ENCODE peak calls at places on chromosomes 5 and 9, in five cellular contexts. One of them, this sample, is unnamed.

GRCh38 chr9:105858284-105858683 is 163.9 kb downstream of the TMEM38B start:
- DNase-seq in brain microvascular endothelial cell: no peak
- DNase-seq in right atrium auricular region: no peak
- DNase-seq in pancreas: no peak
- DNase-seq in spleen: no peak
- DNase-seq in this sample: no peak

GRCh38 chr5:69326365-69326764 is 6.2 kb downstream of the CCDC125 start:
- DNase-seq in right atrium auricular region: no peak
- DNase-seq in pancreas: no peak
- DNase-seq in spleen: no peak
- DNase-seq in brain microvascular endothelial cell: no peak
- DNase-seq in this sample: no peak

GRCh38 chr5:109866051-109866450 is 176.3 kb downstream of the MAN2A1 start:
- DNase-seq in spleen: no peak
- DNase-seq in pancreas: no peak
- DNase-seq in brain microvascular endothelial cell: peak
- DNase-seq in right atrium auricular region: no peak
- DNase-seq in this sample: no peak

GRCh38 chr9:121916008-121916407 is 177.1 kb downstream of the TTLL11 start:
- DNase-seq in right atrium auricular region: no peak
- DNase-seq in pancreas: no peak
- DNase-seq in spleen: no peak
- DNase-seq in brain microvascular endothelial cell: peak
- DNase-seq in this sample: no peak

GRCh38 chr5:140321796-140322195 is 18.9 kb upstream of the PFDN1 start:
- DNase-seq in spleen: peak
- DNase-seq in brain microvascular endothelial cell: no peak
- DNase-seq in right atrium auricular region: peak
- DNase-seq in pancreas: no peak
- DNase-seq in this sample: no peak

GRCh38 chr9:14197459-14197858 is 116.5 kb downstream of the NFIB start:
- DNase-seq in brain microvascular endothelial cell: no peak
- DNase-seq in spleen: no peak
- DNase-seq in right atrium auricular region: no peak
- DNase-seq in pancreas: no peak
- DNase-seq in this sample: no peak

GRCh38 chr5:101590384-101590783 is 687.3 kb upstream of the ST8SIA4 start:
- DNase-seq in right atrium auricular region: no peak
- DNase-seq in pancreas: no peak
- DNase-seq in spleen: no peak
- DNase-seq in brain microvascular endothelial cell: no peak
- DNase-seq in this sample: no peak

GRCh38 chr5:14450055-14450524 is 131.5 kb upstream of the OTULINL start:
- DNase-seq in pancreas: no peak
- DNase-seq in brain microvascular endothelial cell: peak
- DNase-seq in right atrium auricular region: peak
- DNase-seq in spleen: no peak
- DNase-seq in this sample: no peak

GRCh38 chr9:101166717-101167116 is 138.2 kb downstream of the PLPPR1 start:
- DNase-seq in pancreas: no peak
- DNase-seq in brain microvascular endothelial cell: no peak
- DNase-seq in spleen: no peak
- DNase-seq in right atrium auricular region: no peak
- DNase-seq in this sample: no peak

GRCh38 chr5:63127054-63127453 is 548.4 kb downstream of the LRRC70 start:
- DNase-seq in right atrium auricular region: no peak
- DNase-seq in pancreas: no peak
- DNase-seq in brain microvascular endothelial cell: peak
- DNase-seq in spleen: no peak
- DNase-seq in this sample: no peak

GRCh38 chr9:79571309-79572031 is at the start of gene TLE4:
- DNase-seq in pancreas: peak
- DNase-seq in brain microvascular endothelial cell: peak
- DNase-seq in spleen: peak
- DNase-seq in right atrium auricular region: peak
- DNase-seq in this sample: peak

GRCh38 chr9:91060520-91061343 is 259.1 kb downstream of the SYK start:
- DNase-seq in pancreas: peak
- DNase-seq in spleen: no peak
- DNase-seq in brain microvascular endothelial cell: peak
- DNase-seq in right atrium auricular region: peak
- DNase-seq in this sample: no peak

GRCh38 chr9:37956423-37956820 is 52.5 kb upstream of the SLC25A51 start:
- DNase-seq in spleen: peak
- DNase-seq in brain microvascular endothelial cell: no peak
- DNase-seq in right atrium auricular region: no peak
- DNase-seq in pancreas: no peak
- DNase-seq in this sample: no peak

GRCh38 chr5:59275170-59275536 is 618.4 kb downstream of the PDE4D start:
- DNase-seq in brain microvascular endothelial cell: no peak
- DNase-seq in spleen: no peak
- DNase-seq in pancreas: no peak
- DNase-seq in right atrium auricular region: no peak
- DNase-seq in this sample: no peak

GRCh38 chr9:4306066-4306787 is 6.4 kb upstream of the GLIS3 start:
- DNase-seq in brain microvascular endothelial cell: peak
- DNase-seq in spleen: no peak
- DNase-seq in right atrium auricular region: no peak
- DNase-seq in pancreas: peak
- DNase-seq in this sample: no peak

GRCh38 chr5:53326420-53327153 is 153.8 kb upstream of the FST start:
- DNase-seq in brain microvascular endothelial cell: no peak
- DNase-seq in spleen: no peak
- DNase-seq in pancreas: no peak
- DNase-seq in right atrium auricular region: no peak
- DNase-seq in this sample: no peak

GRCh38 chr9:123685489-123686083 is 244.3 kb downstream of the DENND1A start:
- DNase-seq in spleen: no peak
- DNase-seq in pancreas: no peak
- DNase-seq in right atrium auricular region: no peak
- DNase-seq in brain microvascular endothelial cell: no peak
- DNase-seq in this sample: no peak

GRCh38 chr9:36276254-36276653 is 18.0 kb upstream of the GNE start:
- DNase-seq in pancreas: no peak
- DNase-seq in spleen: no peak
- DNase-seq in brain microvascular endothelial cell: no peak
- DNase-seq in right atrium auricular region: no peak
- DNase-seq in this sample: no peak

GRCh38 chr9:20593551-20593950 is 28.7 kb downstream of the MLLT3 start:
- DNase-seq in brain microvascular endothelial cell: peak
- DNase-seq in right atrium auricular region: no peak
- DNase-seq in pancreas: no peak
- DNase-seq in spleen: no peak
- DNase-seq in this sample: no peak

GRCh38 chr5:121378559-121379359 is 472.9 kb upstream of the FTMT start:
- DNase-seq in right atrium auricular region: no peak
- DNase-seq in brain microvascular endothelial cell: no peak
- DNase-seq in pancreas: no peak
- DNase-seq in spleen: peak
- DNase-seq in this sample: no peak

GRCh38 chr5:69492391-69493234 is at the start of gene OCLN:
- DNase-seq in pancreas: peak
- DNase-seq in right atrium auricular region: no peak
- DNase-seq in spleen: peak
- DNase-seq in brain microvascular endothelial cell: no peak
- DNase-seq in this sample: peak

GRCh38 chr9:121725008-121725795 is 73.8 kb downstream of the DAB2IP start:
- DNase-seq in pancreas: peak
- DNase-seq in brain microvascular endothelial cell: peak
- DNase-seq in spleen: no peak
- DNase-seq in right atrium auricular region: peak
- DNase-seq in this sample: no peak

DNA sequence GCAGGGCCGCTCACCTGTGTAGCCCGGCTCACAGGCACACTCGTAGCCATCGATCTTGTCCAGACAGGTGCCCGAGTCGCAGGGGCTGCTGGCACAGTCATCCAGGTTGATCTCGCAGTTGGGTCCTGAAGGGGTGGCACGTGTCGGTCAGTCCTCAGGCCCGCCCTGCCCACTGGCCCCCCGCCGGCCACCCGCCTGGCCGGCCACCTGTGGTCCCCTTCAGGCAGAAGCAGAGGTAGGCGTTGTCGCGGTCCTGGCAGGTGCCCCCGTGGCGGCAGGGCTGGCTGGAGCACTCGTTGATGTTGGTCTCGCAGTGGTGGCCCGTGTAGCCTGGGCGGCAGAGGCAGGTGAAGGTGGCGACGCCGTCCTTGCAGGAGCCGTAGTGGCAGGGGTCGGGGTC is 30.6 kb downstream of the NOTCH1 start:
- DNase-seq in spleen: no peak
- DNase-seq in right atrium auricular region: no peak
- DNase-seq in pancreas: no peak
- DNase-seq in brain microvascular endothelial cell: no peak
- DNase-seq in this sample: no peak
- H3K27ac ChIP-seq in spleen: no peak
- H3K27ac ChIP-seq in right atrium auricular region: no peak
- H3K27ac ChIP-seq in pancreas: no peak
- H3K27ac ChIP-seq in brain microvascular endothelial cell: no peak
- H3K27ac ChIP-seq in this sample: no peak

GRCh38 chr9:114091711-114092110 is 7.4 kb downstream of the KIF12 start:
- DNase-seq in pancreas: peak
- DNase-seq in spleen: no peak
- DNase-seq in right atrium auricular region: no peak
- DNase-seq in brain microvascular endothelial cell: no peak
- DNase-seq in this sample: no peak
- H3K27ac ChIP-seq in pancreas: no peak
- H3K27ac ChIP-seq in spleen: no peak
- H3K27ac ChIP-seq in right atrium auricular region: no peak
- H3K27ac ChIP-seq in brain microvascular endothelial cell: no peak
- H3K27ac ChIP-seq in this sample: no peak

DNA sequence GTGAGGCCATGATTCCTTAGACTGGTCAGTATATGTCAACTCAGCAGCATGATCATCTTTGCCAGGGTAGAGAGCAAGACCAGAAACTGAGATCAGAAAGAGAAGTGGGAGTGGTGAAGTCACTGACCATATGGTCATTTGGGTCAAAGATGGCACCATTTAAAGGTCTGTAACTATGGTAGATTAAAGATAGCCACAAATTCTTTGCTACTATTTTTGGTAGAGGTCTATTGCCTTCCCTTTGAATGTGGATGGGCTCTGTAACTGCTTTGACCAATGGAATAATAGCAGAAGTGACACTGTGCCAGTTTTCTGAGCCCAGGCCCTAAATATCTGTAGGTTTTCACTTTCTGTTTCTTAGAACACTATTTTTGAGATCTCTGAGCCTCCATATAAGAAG is 117.6 kb downstream of the PCSK1 start:
- DNase-seq in spleen: no peak
- DNase-seq in right atrium auricular region: no peak
- DNase-seq in pancreas: no peak
- DNase-seq in brain microvascular endothelial cell: no peak
- DNase-seq in this sample: no peak
- H3K27ac ChIP-seq in spleen: no peak
- H3K27ac ChIP-seq in right atrium auricular region: no peak
- H3K27ac ChIP-seq in pancreas: no peak
- H3K27ac ChIP-seq in brain microvascular endothelial cell: no peak
- H3K27ac ChIP-seq in this sample: no peak

GRCh38 chr9:136787690-136788400 is 3.3 kb upstream of the TMEM141 start:
- DNase-seq in brain microvascular endothelial cell: peak
- DNase-seq in pancreas: peak
- DNase-seq in spleen: peak
- DNase-seq in right atrium auricular region: peak
- DNase-seq in this sample: peak
- H3K27ac ChIP-seq in brain microvascular endothelial cell: no peak
- H3K27ac ChIP-seq in pancreas: peak
- H3K27ac ChIP-seq in spleen: no peak
- H3K27ac ChIP-seq in right atrium auricular region: no peak
- H3K27ac ChIP-seq in this sample: no peak

DNA sequence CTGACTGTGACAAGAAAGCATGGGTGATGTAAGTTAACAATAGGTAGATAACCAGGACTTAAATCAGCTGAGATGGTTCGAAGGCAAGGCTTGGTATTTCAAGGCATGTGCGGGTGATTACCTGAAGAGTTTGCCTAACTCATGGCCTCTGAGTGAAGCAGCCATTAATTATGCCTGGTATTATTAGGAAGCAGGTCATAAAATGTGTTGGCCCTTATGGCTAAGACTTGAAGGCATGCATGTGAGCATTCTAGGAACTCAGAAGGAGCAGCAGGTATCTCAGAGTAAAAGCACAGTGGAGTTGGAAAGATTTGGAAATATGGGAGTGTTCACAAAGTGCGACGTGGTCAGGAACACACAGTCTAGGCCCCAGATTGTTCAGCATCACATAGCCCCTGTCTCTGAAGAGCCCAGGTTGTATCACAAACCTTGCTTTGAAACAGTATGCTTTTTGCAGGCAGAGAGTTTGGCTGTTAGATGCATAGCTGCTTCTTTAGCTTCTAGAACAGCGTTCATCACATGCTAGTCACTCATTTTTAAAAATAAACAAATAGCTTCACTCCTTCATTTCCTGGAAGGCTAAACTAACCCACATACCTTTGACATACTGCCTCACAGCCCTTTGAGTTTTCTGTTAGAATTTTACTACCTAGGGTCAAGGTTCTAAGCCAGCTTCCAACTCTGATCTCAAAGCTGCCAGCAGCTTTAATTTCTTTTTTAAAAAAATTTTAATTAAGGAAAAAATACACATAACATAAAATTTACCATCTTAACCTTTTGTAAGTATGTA is 2.1 kb downstream of the HEXB start:
- DNase-seq in right atrium auricular region: no peak
- DNase-seq in spleen: no peak
- DNase-seq in brain microvascular endothelial cell: no peak
- DNase-seq in pancreas: no peak
- DNase-seq in this sample: no peak
- H3K27ac ChIP-seq in right atrium auricular region: no peak
- H3K27ac ChIP-seq in spleen: no peak
- H3K27ac ChIP-seq in brain microvascular endothelial cell: no peak
- H3K27ac ChIP-seq in pancreas: no peak
- H3K27ac ChIP-seq in this sample: no peak

DNA sequence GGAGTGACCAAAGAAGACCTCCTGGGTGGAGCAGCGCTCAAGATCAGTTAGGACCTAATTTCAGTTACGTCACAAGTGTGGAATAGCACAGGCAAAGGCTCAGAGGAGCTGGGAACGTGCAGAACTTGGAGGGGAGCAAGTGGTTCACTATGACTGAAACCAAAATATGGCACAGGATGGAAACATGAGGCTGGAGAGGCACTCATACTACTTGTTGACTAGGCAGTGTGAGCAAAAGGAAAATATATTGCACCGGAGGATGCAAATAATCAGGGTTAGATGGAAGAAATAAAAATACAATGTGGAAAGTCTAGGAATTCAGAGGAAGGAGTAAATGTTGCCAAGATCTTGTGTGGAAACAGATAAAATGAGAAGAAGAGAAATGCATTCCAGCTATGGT is 148.3 kb downstream of the DCP2 start:
- DNase-seq in pancreas: no peak
- DNase-seq in brain microvascular endothelial cell: no peak
- DNase-seq in right atrium auricular region: no peak
- DNase-seq in spleen: no peak
- DNase-seq in this sample: no peak
- H3K27ac ChIP-seq in pancreas: no peak
- H3K27ac ChIP-seq in brain microvascular endothelial cell: no peak
- H3K27ac ChIP-seq in right atrium auricular region: no peak
- H3K27ac ChIP-seq in spleen: no peak
- H3K27ac ChIP-seq in this sample: no peak